ENCODE peak calls at places on chromosomes 2 and 18, in nine cellular contexts. J is endodermal cell, B is fibroblast of lung, T is stomach, K is HFFc6, S is GM23338, R is suprapubic skin, D is GM12865, L is A549. V is an unnamed sample.
A peak's percentile ranks its signal among the peaks of the same experiment; 100 is the strongest.

GRCh38 chr2:86203614-86204013 is 4.4 kb downstream of the MRPL35 start:
- DNase-seq in L (no peak), J (no peak), R (no peak), T (no peak), D (no peak), B (no peak), S (no peak), K (no peak), V (no peak)

GRCh38 chr18:34933880-34934689 is 107.1 kb upstream of the MAPRE2 start:
- DNase-seq in B (peak; percentile 26), J (no peak), K (no peak), R (no peak), L (no peak), T (no peak), S (no peak), D (no peak), V (peak; percentile 5)

GRCh38 chr18:63087421-63088230 is 231.9 kb downstream of the BCL2 start:
- DNase-seq in K (no peak), S (no peak), T (no peak), B (no peak), J (no peak), R (no peak), D (no peak), L (no peak), V (no peak)

GRCh38 chr18:36735130-36735529 is 93.7 kb downstream of the TPGS2 start:
- DNase-seq in K (no peak), J (no peak), L (no peak), T (no peak), S (no peak), D (peak; percentile 44), R (no peak), B (no peak), V (no peak)

GRCh38 chr2:121475811-121476571 is 54.7 kb upstream of the RNU4ATAC start:
- DNase-seq in B (peak; percentile 50), D (no peak), S (no peak), K (no peak), T (no peak), J (no peak), L (no peak), R (no peak), V (peak; percentile 62)

GRCh38 chr2:204468689-204469429 is 76.4 kb upstream of the PARD3B start:
- DNase-seq in D (no peak), T (no peak), L (no peak), R (no peak), J (no peak), K (peak; percentile 91), B (peak; percentile 88), S (no peak), V (no peak)

GRCh38 chr2:42974697-42975357 is 182.4 kb upstream of the HAAO start:
- DNase-seq in J (peak; percentile 95), L (peak; percentile 64), B (peak; percentile 67), K (peak; percentile 87), S (peak; percentile 86), R (peak; percentile 88), D (peak; percentile 52), T (peak; percentile 77), V (peak; percentile 55)

GRCh38 chr2:42314892-42315468 is 46.0 kb downstream of the COX7A2L start:
- DNase-seq in S (no peak), L (peak; percentile 57), B (peak; percentile 93), J (no peak), R (no peak), T (no peak), D (no peak), K (peak; percentile 84), V (peak; percentile 69)

GRCh38 chr2:134120718-134121630 is 132.9 kb upstream of the MGAT5 start:
- DNase-seq in T (peak; percentile 68), D (peak; percentile 80), S (peak; percentile 81), J (peak; percentile 85), L (peak; percentile 53), K (peak; percentile 43), R (peak; percentile 69), B (peak; percentile 80), V (peak; percentile 55)

GRCh38 chr2:101608411-101609317 is 88.8 kb upstream of the MAP4K4 start:
- DNase-seq in R (no peak), D (no peak), L (no peak), K (no peak), T (no peak), S (no peak), J (no peak), B (no peak), V (no peak)

GRCh38 chr2:108619916-108620620 is 85.8 kb downstream of the LIMS1 start:
- DNase-seq in B (no peak), J (no peak), K (no peak), D (no peak), T (no peak), L (no peak), R (no peak), S (no peak), V (no peak)

GRCh38 chr2:156215656-156216055 is 116.9 kb downstream of the NR4A2 start:
- DNase-seq in D (no peak), T (no peak), S (no peak), B (peak; percentile 2), L (no peak), R (no peak), J (no peak), K (no peak), V (no peak)

GRCh38 chr2:5125017-5125730 is 567.0 kb upstream of the SOX11 start:
- DNase-seq in L (no peak), R (no peak), T (no peak), K (no peak), B (no peak), S (peak; percentile 44), D (no peak), J (peak; percentile 55), V (no peak)

GRCh38 chr18:59123588-59124369 is 15.9 kb upstream of the SEC11C start:
- DNase-seq in S (no peak), L (peak; percentile 35), R (no peak), B (peak; percentile 97), T (no peak), D (peak; percentile 30), J (no peak), K (peak; percentile 81), V (peak; percentile 65)

GRCh38 chr2:20478961-20479360 is 32.1 kb downstream of the RHOB start:
- DNase-seq in J (peak; percentile 9), D (no peak), L (no peak), B (no peak), S (no peak), K (no peak), R (peak; percentile 38), T (no peak), V (no peak)

GRCh38 chr2:133780997-133781513 is 212.8 kb upstream of the NCKAP5 start:
- DNase-seq in J (no peak), T (no peak), B (no peak), K (no peak), R (no peak), S (no peak), D (no peak), L (no peak), V (no peak)

GRCh38 chr2:175955168-175955567 is 46.9 kb downstream of the LNPK start:
- DNase-seq in T (no peak), B (no peak), S (no peak), R (no peak), J (peak; percentile 36), K (no peak), L (no peak), D (no peak), V (no peak)

DNA sequence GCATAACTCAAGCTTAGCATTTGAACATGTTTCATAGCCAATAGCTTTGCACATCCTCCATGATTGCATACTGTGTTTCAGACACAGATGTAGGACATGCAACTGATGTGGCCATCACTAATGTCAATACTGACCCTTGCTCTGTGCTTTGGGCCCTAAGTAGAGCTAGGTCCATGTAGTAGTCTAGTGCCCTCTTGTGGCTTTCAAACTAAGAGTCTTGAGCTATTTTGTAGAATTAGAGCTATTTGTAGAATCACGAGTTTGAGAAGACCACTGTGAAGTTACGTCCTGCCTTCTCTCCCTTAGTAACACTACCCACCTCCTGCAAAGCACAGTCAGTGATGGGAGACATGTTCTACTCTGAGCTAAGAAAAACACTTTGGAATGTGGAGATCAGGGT is 306.4 kb upstream of the TNP1 start:
- DNase-seq in S (peak; percentile 75), D (peak; percentile 54), R (no peak), B (peak; percentile 57), T (no peak), K (peak; percentile 32), L (peak; percentile 60), J (no peak), V (no peak)
- TF ChIP-seq CTCF in S (peak; percentile 66), D (peak; percentile 52), R (peak; percentile 25), B (peak; percentile 50), T (no peak), K (peak; percentile 86), L (peak; percentile 52), J (peak; percentile 84), V (peak; percentile 29)

DNA sequence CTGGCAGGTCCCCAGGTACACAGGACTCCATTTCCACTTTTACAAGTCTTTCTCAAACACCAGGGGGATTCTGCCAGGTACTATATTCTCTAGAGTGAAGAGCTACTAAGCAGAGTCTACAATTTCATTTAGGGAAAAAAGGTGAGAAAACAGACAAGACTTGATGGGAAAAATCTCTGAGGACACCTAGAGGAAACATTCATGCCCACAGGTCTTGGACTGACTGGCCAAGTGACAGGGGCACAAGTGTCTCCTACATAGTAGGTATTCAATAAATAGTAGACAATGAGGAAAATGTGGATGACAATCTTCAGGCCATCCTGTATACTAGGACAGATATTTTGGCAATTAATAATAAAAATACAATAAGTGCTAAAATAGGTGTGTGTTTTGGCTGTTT is 228.6 kb downstream of the CLIP4 start:
- DNase-seq in B (no peak), D (no peak), K (no peak), R (no peak), J (no peak), S (peak; percentile 8), T (no peak), L (no peak), V (no peak)
- TF ChIP-seq CTCF in B (no peak), D (no peak), K (no peak), R (no peak), J (peak; percentile 58), S (no peak), T (no peak), L (no peak), V (no peak)

GRCh38 chr2:170106441-170106840 is 71.5 kb upstream of the MYO3B start:
- DNase-seq in R (no peak), J (no peak), K (no peak), S (peak; percentile 65), T (no peak), L (no peak), B (no peak), D (no peak), V (no peak)
- TF ChIP-seq CTCF in R (no peak), J (no peak), K (no peak), S (no peak), T (no peak), L (no peak), B (no peak), D (no peak), V (no peak)

DNA sequence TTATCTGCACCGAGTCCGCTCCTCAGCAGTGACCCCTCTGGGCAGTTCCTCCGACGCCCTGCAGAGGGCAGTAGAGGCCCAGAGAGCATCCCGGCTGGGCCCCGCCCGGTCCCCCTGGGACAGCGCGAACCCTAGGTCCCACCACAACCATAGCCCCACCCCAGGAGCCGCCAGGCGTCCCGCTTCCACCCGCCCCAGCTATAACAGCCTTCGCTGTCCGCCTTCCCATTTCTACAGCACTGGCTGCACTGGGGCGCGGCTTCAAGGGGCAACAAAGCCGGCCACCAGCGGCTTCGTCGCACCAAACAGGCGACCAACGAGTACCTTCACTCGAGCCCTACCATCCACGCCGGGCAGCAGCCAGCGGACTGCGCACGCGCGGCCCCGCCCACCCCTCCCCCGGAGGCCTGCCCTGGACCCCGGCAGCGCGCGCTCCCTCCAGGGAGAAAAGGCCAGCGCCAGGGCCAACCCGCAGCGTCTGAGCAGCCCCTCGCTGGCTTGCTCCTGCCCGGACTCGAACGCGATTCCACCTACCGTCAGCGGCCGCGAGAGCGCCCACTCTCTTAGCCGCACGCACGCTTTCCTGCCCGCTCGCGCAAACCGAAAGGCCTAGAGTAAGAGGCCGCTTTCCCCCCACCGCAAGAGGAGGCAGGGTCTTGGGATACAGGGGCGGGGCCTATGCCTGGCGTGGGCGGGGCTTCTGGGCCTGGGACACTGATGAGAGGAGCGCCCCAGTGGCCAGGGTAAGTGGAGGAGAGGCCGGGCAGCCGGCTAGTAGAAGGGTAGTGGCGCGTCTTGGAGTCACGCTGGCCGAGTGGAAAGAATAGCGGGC is at the start of gene NHEJ1:
- DNase-seq in T (peak; percentile 99), B (peak; percentile 90), J (peak; percentile 99), R (peak; percentile 98), D (peak; percentile 95), L (peak; percentile 95), K (peak; percentile 90), S (peak; percentile 97), V (peak; percentile 95)
- TF ChIP-seq CTCF in T (peak; percentile 99), B (peak; percentile 94), J (peak; percentile 99), R (peak; percentile 99), D (peak; percentile 99), L (peak; percentile 95), K (peak; percentile 99), S (peak; percentile 91), V (peak; percentile 96)

V was measured in RWPE1.